ENCODE peak calls at places on chromosomes 16 and 17, in eight cellular contexts. J, S, R, P, Y, T, L and W are unnamed samples.

GRCh38 chr17:67174190-67174589 is 70.8 kb downstream of the HELZ start:
- DNase-seq in J (no peak), S (no peak), R (no peak), P (no peak), Y (no peak), T (no peak), L (no peak), W (no peak)

GRCh38 chr16:12158428-12158827 is 181.9 kb downstream of the SNX29 start:
- DNase-seq in J (no peak), S (peak), R (no peak), P (no peak), Y (no peak), T (no peak), L (no peak), W (no peak)

GRCh38 chr16:6884002-6884401 is 448.6 kb upstream of the RBFOX1 start:
- DNase-seq in J (no peak), S (no peak), R (no peak), P (no peak), Y (no peak), T (no peak), L (no peak), W (no peak)

GRCh38 chr17:29461807-29462206 is 71.6 kb downstream of the TAOK1 start:
- DNase-seq in J (no peak), S (no peak), R (no peak), P (no peak), Y (no peak), T (no peak), L (no peak), W (no peak)

GRCh38 chr17:82301916-82302497 is 15.4 kb downstream of the CD7 start:
- DNase-seq in J (peak), S (no peak), R (no peak), P (no peak), Y (no peak), T (no peak), L (no peak), W (no peak)

GRCh38 chr16:23428351-23428750 is 24.6 kb downstream of the COG7 start:
- DNase-seq in J (no peak), S (no peak), R (no peak), P (no peak), Y (no peak), T (no peak), L (no peak), W (no peak)

GRCh38 chr16:66357523-66357928 is 9.0 kb upstream of the CDH5 start:
- DNase-seq in J (no peak), S (peak), R (no peak), P (peak), Y (no peak), T (peak), L (peak), W (peak)

GRCh38 chr16:88442811-88443576 is 10.1 kb upstream of the ZFPM1 start:
- DNase-seq in J (peak), S (peak), R (peak), P (peak), Y (peak), T (peak), L (peak), W (peak)

GRCh38 chr17:47253541-47254402 is at the start of gene ITGB3:
- DNase-seq in J (peak), S (peak), R (peak), P (peak), Y (peak), T (peak), L (peak), W (peak)

GRCh38 chr16:56729351-56729735 is 586 bp upstream of the NUP93 start:
- DNase-seq in J (no peak), S (no peak), R (no peak), P (no peak), Y (peak), T (no peak), L (peak), W (no peak)

GRCh38 chr17:81927145-81927652 is 336 bp downstream of the MAFG start:
- DNase-seq in J (peak), S (no peak), R (no peak), P (no peak), Y (no peak), T (no peak), L (no peak), W (no peak)

GRCh38 chr17:42706732-42707131 is 24.4 kb downstream of the CNTNAP1 start:
- DNase-seq in J (peak), S (no peak), R (no peak), P (no peak), Y (no peak), T (no peak), L (no peak), W (no peak)

GRCh38 chr17:58492238-58493121 is 4.3 kb upstream of the HSF5 start:
- DNase-seq in J (no peak), S (no peak), R (no peak), P (no peak), Y (peak), T (no peak), L (no peak), W (no peak)

GRCh38 chr17:75650874-75651273 is 16.1 kb downstream of the RECQL5 start:
- DNase-seq in J (no peak), S (no peak), R (peak), P (no peak), Y (no peak), T (no peak), L (no peak), W (no peak)

GRCh38 chr17:6843241-6843890 is 11.8 kb upstream of the TEKT1 start:
- DNase-seq in J (no peak), S (peak), R (no peak), P (peak), Y (no peak), T (peak), L (peak), W (peak)

GRCh38 chr17:40618754-40619625 is 28.6 kb downstream of the SMARCE1 start:
- DNase-seq in J (no peak), S (no peak), R (no peak), P (peak), Y (no peak), T (no peak), L (no peak), W (no peak)

GRCh38 chr16:3068486-3068885 is 3.0 kb downstream of the IL32 start:
- DNase-seq in J (no peak), S (no peak), R (no peak), P (no peak), Y (no peak), T (no peak), L (no peak), W (no peak)

GRCh38 chr17:73663614-73664013 is 19.4 kb upstream of the SDK2 start:
- DNase-seq in J (no peak), S (no peak), R (no peak), P (no peak), Y (no peak), T (no peak), L (no peak), W (peak)

GRCh38 chr16:4988647-4989046 is 30.5 kb downstream of the SEC14L5 start:
- DNase-seq in J (no peak), S (no peak), R (no peak), P (no peak), Y (no peak), T (no peak), L (no peak), W (no peak)

GRCh38 chr16:81623365-81624102 is 155.6 kb upstream of the PLCG2 start:
- DNase-seq in J (peak), S (peak), R (no peak), P (peak), Y (no peak), T (peak), L (peak), W (peak)

GRCh38 chr17:64787255-64787920 is 125.3 kb upstream of the SMURF2 start:
- DNase-seq in J (no peak), S (no peak), R (peak), P (peak), Y (no peak), T (peak), L (no peak), W (no peak)

GRCh38 chr16:11114366-11115164 is 141.4 kb downstream of the SOCS1 start:
- DNase-seq in J (peak), S (no peak), R (no peak), P (no peak), Y (no peak), T (no peak), L (no peak), W (no peak)

GRCh38 chr16:75204410-75204758 is 2.6 kb downstream of the CTRB2 start:
- DNase-seq in J (no peak), S (no peak), R (no peak), P (no peak), Y (no peak), T (no peak), L (no peak), W (no peak)

GRCh38 chr17:32769846-32770245 is 107.1 kb downstream of the MYO1D start:
- DNase-seq in J (no peak), S (no peak), R (no peak), P (no peak), Y (no peak), T (no peak), L (no peak), W (no peak)

GRCh38 chr17:50347087-50347893 is 1.4 kb downstream of the XYLT2 start:
- DNase-seq in J (no peak), S (no peak), R (no peak), P (peak), Y (no peak), T (no peak), L (no peak), W (no peak)

GRCh38 chr16:47734987-47735594 is 274.0 kb downstream of the PHKB start:
- DNase-seq in J (no peak), S (no peak), R (no peak), P (peak), Y (no peak), T (no peak), L (no peak), W (peak)

GRCh38 chr17:38969281-38969680 is 2.1 kb upstream of the FBXO47 start:
- DNase-seq in J (no peak), S (no peak), R (no peak), P (no peak), Y (no peak), T (no peak), L (no peak), W (no peak)